ENCODE peak calls at places on chromosome 9, in four cellular contexts. I, V, Q and L are unnamed samples.

GRCh38 chr9:82271099-82271498 is 282.5 kb downstream of the SPATA31D1 start:
- DNase-seq in Q (no peak), I (no peak), V (no peak), L (no peak)

GRCh38 chr9:124869986-124870560 is 8.1 kb downstream of the ARPC5L start:
- DNase-seq in V (no peak), I (peak), Q (peak), L (peak)

GRCh38 chr9:137488330-137488653 is 29.2 kb upstream of the NSMF start:
- DNase-seq in I (no peak), V (no peak), Q (no peak), L (no peak)

GRCh38 chr9:17229945-17230560 is 95.2 kb downstream of the CNTLN start:
- DNase-seq in I (no peak), V (no peak), Q (no peak), L (no peak)

GRCh38 chr9:133770076-133770777 is 32.1 kb upstream of the SARDH start:
- DNase-seq in V (no peak), I (no peak), Q (no peak), L (no peak)

GRCh38 chr9:105901514-105902109 is 207.3 kb downstream of the TMEM38B start:
- DNase-seq in V (no peak), I (peak), Q (no peak), L (no peak)

GRCh38 chr9:96417051-96417586 is 1.1 kb downstream of the ZNF367 start:
- DNase-seq in Q (peak), I (peak), V (peak), L (peak)

GRCh38 chr9:122334916-122335315 is 35.9 kb upstream of the PTGS1 start:
- DNase-seq in V (no peak), I (no peak), Q (no peak), L (no peak)

GRCh38 chr9:98502311-98502975 is 206.3 kb downstream of the GABBR2 start:
- DNase-seq in V (no peak), Q (no peak), I (no peak), L (no peak)

GRCh38 chr9:129174724-129175514 is 3.1 kb downstream of the IER5L start:
- DNase-seq in I (peak), V (no peak), Q (peak), L (no peak)

GRCh38 chr9:136399176-136400037 is 563 bp downstream of the SNAPC4 start:
- DNase-seq in V (no peak), Q (no peak), I (peak), L (peak)

GRCh38 chr9:123419091-123419490 is 63.1 kb downstream of the CRB2 start:
- DNase-seq in I (no peak), Q (no peak), V (no peak), L (no peak)

GRCh38 chr9:137703842-137704508 is 85.2 kb downstream of the EHMT1 start:
- DNase-seq in I (no peak), Q (no peak), V (no peak), L (no peak)